ENCODE peak calls at places on chromosomes 6 and 20, in nine cellular contexts. F, C, K, Y, U, S, Z, N and L are unnamed samples.

GRCh38 chr20:35674921-35675320 is 10.2 kb upstream of the CPNE1 start:
- DNase-seq in F (no peak), C (no peak), K (no peak), Y (no peak), U (no peak), S (no peak), Z (no peak), N (no peak), L (no peak)

GRCh38 chr6:140077712-140078551 is 703.5 kb upstream of the CITED2 start:
- DNase-seq in F (no peak), C (no peak), K (no peak), Y (no peak), U (no peak), S (no peak), Z (no peak), N (no peak), L (no peak)

GRCh38 chr6:116016846-116017545 is 43.7 kb downstream of the FRK start:
- DNase-seq in F (no peak), C (no peak), K (no peak), Y (no peak), U (no peak), S (no peak), Z (no peak), N (no peak), L (no peak)

GRCh38 chr20:24863356-24863755 is 85.7 kb upstream of the CST7 start:
- DNase-seq in F (no peak), C (no peak), K (no peak), Y (no peak), U (no peak), S (peak; percentile 43), Z (no peak), N (no peak), L (no peak)

GRCh38 chr20:10555865-10556308 is 117.9 kb downstream of the JAG1 start:
- DNase-seq in F (no peak), C (no peak), K (no peak), Y (no peak), U (no peak), S (no peak), Z (peak; percentile 46), N (no peak), L (no peak)

GRCh38 chr6:53615633-53616449 is 49.7 kb downstream of the KLHL31 start:
- DNase-seq in F (no peak), C (no peak), K (no peak), Y (no peak), U (no peak), S (peak; percentile 12), Z (peak; percentile 88), N (no peak), L (no peak)

GRCh38 chr6:160067564-160067963 is 54.1 kb upstream of the SLC22A1 start:
- DNase-seq in F (no peak), C (no peak), K (no peak), Y (no peak), U (peak; percentile 6), S (no peak), Z (no peak), N (no peak), L (no peak)

GRCh38 chr6:91434135-91434534 is 847.3 kb upstream of the MAP3K7 start:
- DNase-seq in F (no peak), C (no peak), K (no peak), Y (no peak), U (no peak), S (no peak), Z (no peak), N (no peak), L (no peak)

GRCh38 chr6:79750806-79751205 is 119.7 kb downstream of the SH3BGRL2 start:
- DNase-seq in F (no peak), C (no peak), K (no peak), Y (no peak), U (no peak), S (no peak), Z (no peak), N (peak; percentile 12), L (no peak)

GRCh38 chr6:6586671-6587526 is 1.6 kb upstream of the LY86 start:
- DNase-seq in F (no peak), C (no peak), K (no peak), Y (no peak), U (peak; percentile 97), S (no peak), Z (no peak), N (no peak), L (peak; percentile 65)

GRCh38 chr20:61936701-61937131 is 129.0 kb downstream of the TAF4 start:
- DNase-seq in F (peak; percentile 36), C (no peak), K (no peak), Y (no peak), U (no peak), S (no peak), Z (no peak), N (no peak), L (no peak)

GRCh38 chr6:136582702-136583471 is 32.7 kb upstream of the MAP7 start:
- DNase-seq in F (no peak), C (no peak), K (no peak), Y (peak; percentile 36), U (peak; percentile 52), S (peak; percentile 84), Z (peak; percentile 66), N (no peak), L (no peak)

GRCh38 chr6:6932341-6932740 is 175.4 kb upstream of the RREB1 start:
- DNase-seq in F (no peak), C (no peak), K (no peak), Y (no peak), U (no peak), S (no peak), Z (no peak), N (no peak), L (no peak)

GRCh38 chr6:32116674-32117073 is 7.5 kb upstream of the TNXB start:
- DNase-seq in F (no peak), C (peak; percentile 23), K (no peak), Y (peak; percentile 64), U (peak; percentile 38), S (no peak), Z (no peak), N (no peak), L (no peak)

GRCh38 chr20:58647814-58648501 is 3.1 kb upstream of the STX16 start:
- DNase-seq in F (no peak), C (no peak), K (no peak), Y (no peak), U (no peak), S (no peak), Z (no peak), N (peak; percentile 8), L (no peak)

GRCh38 chr6:10521104-10521808 is at the start of gene GCNT2:
- DNase-seq in F (no peak), C (peak; percentile 94), K (no peak), Y (no peak), U (no peak), S (no peak), Z (peak; percentile 22), N (peak; percentile 63), L (no peak)

GRCh38 chr20:6588296-6588695 is 179.2 kb upstream of the BMP2 start:
- DNase-seq in F (no peak), C (peak; percentile 43), K (no peak), Y (no peak), U (no peak), S (no peak), Z (no peak), N (no peak), L (no peak)

GRCh38 chr6:129113637-129114036 is 230.7 kb downstream of the LAMA2 start:
- DNase-seq in F (no peak), C (no peak), K (no peak), Y (no peak), U (no peak), S (no peak), Z (no peak), N (no peak), L (no peak)

GRCh38 chr20:50238081-50238800 is 47.6 kb downstream of the CEBPB start:
- DNase-seq in F (no peak), C (no peak), K (peak; percentile 24), Y (no peak), U (no peak), S (no peak), Z (no peak), N (no peak), L (no peak)
- TF ChIP-seq CTCF in F (no peak), C (no peak), K (no peak), Y (no peak), U (no peak), S (no peak), Z (no peak), N (no peak), L (no peak)

GRCh38 chr6:162313922-162314660 is 413.5 kb downstream of the PRKN start:
- DNase-seq in F (no peak), C (no peak), K (no peak), Y (no peak), U (no peak), S (peak; percentile 8), Z (no peak), N (no peak), L (no peak)
- TF ChIP-seq CTCF in F (no peak), C (no peak), K (no peak), Y (no peak), U (no peak), S (peak; percentile 4), Z (no peak), N (no peak), L (no peak)

GRCh38 chr6:818191-818590 is 125.3 kb upstream of the EXOC2 start:
- DNase-seq in F (no peak), C (no peak), K (no peak), Y (no peak), U (no peak), S (no peak), Z (peak; percentile 55), N (no peak), L (no peak)

GRCh38 chr6:811806-812205 is 118.9 kb upstream of the EXOC2 start:
- DNase-seq in F (no peak), C (no peak), K (no peak), Y (no peak), U (no peak), S (no peak), Z (no peak), N (no peak), L (no peak)

GRCh38 chr6:814378-815347 is 121.7 kb upstream of the EXOC2 start:
- DNase-seq in F (no peak), C (no peak), K (no peak), Y (no peak), U (peak; percentile 2), S (no peak), Z (no peak), N (no peak), L (no peak)

GRCh38 chr6:816510-817084 is 123.7 kb upstream of the EXOC2 start:
- DNase-seq in F (no peak), C (no peak), K (no peak), Y (no peak), U (no peak), S (no peak), Z (no peak), N (no peak), L (no peak)

GRCh38 chr6:815348-815738 is 122.4 kb upstream of the EXOC2 start:
- DNase-seq in F (no peak), C (peak; percentile 41), K (peak; percentile 18), Y (peak; percentile 27), U (no peak), S (no peak), Z (no peak), N (peak; percentile 31), L (no peak)
- TF ChIP-seq CTCF in F (no peak), C (no peak), K (no peak), Y (no peak), U (no peak), S (no peak), Z (no peak), N (no peak), L (no peak)

DNA sequence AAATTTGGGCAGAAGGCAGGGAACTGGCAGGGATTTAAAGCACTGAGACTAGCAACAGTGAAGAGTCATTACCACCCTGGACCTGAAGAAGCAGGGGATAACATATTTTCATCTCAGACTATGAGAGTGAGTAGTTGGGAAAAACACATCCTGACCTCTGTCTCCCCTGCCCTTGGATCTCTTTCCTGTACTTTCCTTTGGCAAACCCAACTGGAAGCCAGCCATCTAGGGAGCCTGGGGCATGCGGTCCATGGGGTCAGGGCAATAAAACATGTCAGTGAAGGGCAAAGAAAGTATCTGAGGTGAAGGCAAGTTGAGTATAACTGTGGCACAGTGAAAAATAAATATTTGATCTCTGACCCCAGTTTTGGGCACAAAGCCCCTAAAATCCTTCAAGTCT is 698.2 kb downstream of the DOK5 start:
- DNase-seq in F (no peak), C (no peak), K (no peak), Y (no peak), U (no peak), S (no peak), Z (no peak), N (no peak), L (no peak)
- TF ChIP-seq CTCF in F (no peak), C (no peak), K (no peak), Y (no peak), U (no peak), S (no peak), Z (no peak), N (no peak), L (no peak)